ENCODE peak calls at places on chromosomes 11 and 22, in four cellular contexts. X is K562, U is GM12878, Q is HepG2. O is an unnamed sample.

GRCh38 chr22:37196539-37197450 is 8.7 kb upstream of the C1QTNF6 start:
- DNase-seq in X (no peak), U (no peak), Q (peak; percentile 83), O (peak; percentile 56)

GRCh38 chr22:37781434-37782059 is 26.2 kb upstream of the GCAT start:
- DNase-seq in X (no peak), U (no peak), Q (peak; percentile 42), O (no peak)

GRCh38 chr22:20026204-20026908 is 5.4 kb downstream of the TANGO2 start:
- DNase-seq in X (no peak), U (no peak), Q (no peak), O (no peak)

GRCh38 chr11:118615282-118615979 is 8.0 kb downstream of the PHLDB1 start:
- DNase-seq in X (no peak), U (no peak), Q (peak; percentile 58), O (no peak)

GRCh38 chr11:95091663-95092062 is 2.0 kb downstream of the ENDOD1 start:
- DNase-seq in X (no peak), U (no peak), Q (no peak), O (no peak)

GRCh38 chr11:40140560-40140959 is 1318.9 kb downstream of the LRRC4C start:
- DNase-seq in X (no peak), U (no peak), Q (no peak), O (no peak)

GRCh38 chr11:117859713-117860112 is 16.7 kb downstream of the FXYD6 start:
- DNase-seq in X (no peak), U (no peak), Q (no peak), O (no peak)

GRCh38 chr22:37764622-37765021 is 43.1 kb upstream of the GCAT start:
- DNase-seq in X (no peak), U (no peak), Q (no peak), O (no peak)

GRCh38 chr11:25038131-25038530 is 541.3 kb downstream of the LUZP2 start:
- DNase-seq in X (no peak), U (no peak), Q (no peak), O (no peak)

GRCh38 chr11:83612891-83613766 is 327.0 kb upstream of the CCDC90B start:
- DNase-seq in X (no peak), U (peak; percentile 74), Q (no peak), O (no peak)

GRCh38 chr11:131666617-131667016 is 296.2 kb downstream of the NTM start:
- DNase-seq in X (no peak), U (no peak), Q (no peak), O (no peak)

GRCh38 chr11:102283088-102283487 is 34.2 kb upstream of the BIRC3 start:
- DNase-seq in X (no peak), U (no peak), Q (no peak), O (no peak)

GRCh38 chr11:17991799-17992433 is 20.9 kb downstream of the SERGEF start:
- DNase-seq in X (peak; percentile 61), U (no peak), Q (peak; percentile 41), O (peak; percentile 42)

GRCh38 chr11:110478410-110478809 is 48.7 kb downstream of the FDX1 start:
- DNase-seq in X (peak; percentile 52), U (no peak), Q (no peak), O (no peak)

GRCh38 chr11:558503-558902 is 2.0 kb downstream of the LMNTD2 start:
- DNase-seq in X (no peak), U (no peak), Q (no peak), O (no peak)

GRCh38 chr11:67262731-67263675 is 3.3 kb upstream of the GRK2 start:
- DNase-seq in X (peak; percentile 80), U (no peak), Q (peak; percentile 68), O (peak; percentile 39)

GRCh38 chr11:113623114-113623513 is 83.0 kb downstream of the TMPRSS5 start:
- DNase-seq in X (no peak), U (no peak), Q (no peak), O (no peak)

GRCh38 chr11:132586801-132587200 is 945.5 kb downstream of the OPCML start:
- DNase-seq in X (no peak), U (no peak), Q (no peak), O (no peak)

GRCh38 chr11:63945482-63946163 is 6.8 kb downstream of the NAA40 start:
- DNase-seq in X (peak; percentile 58), U (no peak), Q (peak; percentile 62), O (peak; percentile 36)

GRCh38 chr11:126058090-126058489 is 4.6 kb downstream of the CDON start:
- DNase-seq in X (no peak), U (no peak), Q (no peak), O (no peak)
- H3K4me2 ChIP-seq in X (no peak overlapping the region), U (no peak overlapping the region), Q (no peak overlapping the region), O (no peak overlapping the region)

GRCh38 chr11:77474509-77475070 is 696 bp upstream of the PAK1 start:
- DNase-seq in X (no peak), U (no peak), Q (no peak), O (no peak)

GRCh38 chr11:77473801-77474508 is at the start of gene PAK1:
- DNase-seq in X (peak; percentile 90), U (no peak), Q (peak; percentile 54), O (peak; percentile 86)

GRCh38 chr11:77475206-77475605 is 1.3 kb upstream of the PAK1 start:
- DNase-seq in X (no peak), U (no peak), Q (no peak), O (no peak)

GRCh38 chr11:77471520-77472234 is 2.2 kb downstream of the PAK1 start:
- DNase-seq in X (peak; percentile 10), U (no peak), Q (peak; percentile 33), O (no peak)

DNA sequence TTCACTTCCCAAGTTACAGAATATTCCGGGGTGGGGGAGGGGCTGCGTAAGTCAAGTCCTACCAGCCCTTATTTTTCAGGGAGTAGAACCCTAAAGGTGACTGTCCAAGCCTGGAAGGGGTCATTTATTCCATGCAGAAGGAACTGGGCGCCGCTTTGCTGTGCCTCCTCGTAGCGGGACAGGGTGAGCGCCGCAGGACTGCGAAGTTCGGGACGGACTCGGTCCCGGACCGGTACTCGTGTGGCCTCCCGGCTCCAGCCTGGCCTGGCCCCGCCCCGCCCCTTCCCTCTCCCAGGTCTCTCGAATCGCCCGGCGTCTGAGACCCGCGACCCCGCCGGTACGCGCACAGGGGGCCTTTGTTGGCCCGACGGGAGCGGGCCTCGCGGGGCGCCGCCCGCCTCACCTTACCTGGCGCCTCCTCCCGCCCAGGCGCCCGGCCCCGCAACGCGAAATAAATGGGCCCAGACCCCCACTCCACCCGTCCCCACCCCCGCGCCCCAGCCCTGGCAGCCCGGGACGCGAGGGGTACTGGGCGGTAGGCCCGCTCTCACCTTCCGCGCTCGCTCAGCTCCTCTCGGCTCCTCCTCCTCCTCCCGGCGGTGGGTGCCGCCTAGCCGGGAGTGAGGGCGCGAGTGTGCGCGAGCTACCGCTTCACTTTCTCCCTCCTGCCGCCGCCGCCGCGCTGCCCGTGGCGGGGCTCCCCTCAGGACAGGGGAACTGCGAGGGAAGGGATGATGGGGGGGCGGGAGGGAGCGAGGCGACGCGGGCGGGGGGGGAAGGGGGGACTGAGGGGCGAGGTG is 693 bp downstream of the PAK1 start:
- DNase-seq in X (peak; percentile 7), U (no peak), Q (no peak), O (no peak)
- TF ChIP-seq ZNF274 in X (no peak), U (no peak), Q (no peak), O (no peak)

GRCh38 chr11:45647786-45648185 is 17.6 kb downstream of the CHST1 start:
- DNase-seq in X (no peak), U (no peak), Q (no peak), O (no peak)
- TF ChIP-seq SP1 in X (no peak), U (no peak), Q (no peak), O (no peak)

GRCh38 chr11:79227732-79228416 is 213.0 kb downstream of the TENM4 start:
- DNase-seq in X (no peak), U (no peak), Q (no peak), O (no peak)

GRCh38 chr11:79227308-79227707 is 213.5 kb downstream of the TENM4 start:
- DNase-seq in X (no peak), U (no peak), Q (no peak), O (no peak)

GRCh38 chr11:79228417-79228755 is 212.4 kb downstream of the TENM4 start:
- DNase-seq in X (no peak), U (no peak), Q (no peak), O (no peak)

GRCh38 chr11:79229047-79229446 is 211.8 kb downstream of the TENM4 start:
- DNase-seq in X (no peak), U (no peak), Q (no peak), O (no peak)

GRCh38 chr11:79226136-79226535 is 214.7 kb downstream of the TENM4 start:
- DNase-seq in X (no peak), U (no peak), Q (no peak), O (no peak)
- H3K4me2 ChIP-seq in X (no peak overlapping the region), U (no peak overlapping the region), Q (no peak overlapping the region), O (no peak overlapping the region)

GRCh38 chr11:7576671-7577225 is 62.9 kb downstream of the PPFIBP2 start:
- DNase-seq in X (no peak), U (no peak), Q (no peak), O (no peak)
- TF ChIP-seq ZNF274 in X (no peak), U (no peak), Q (no peak), O (no peak)

DNA sequence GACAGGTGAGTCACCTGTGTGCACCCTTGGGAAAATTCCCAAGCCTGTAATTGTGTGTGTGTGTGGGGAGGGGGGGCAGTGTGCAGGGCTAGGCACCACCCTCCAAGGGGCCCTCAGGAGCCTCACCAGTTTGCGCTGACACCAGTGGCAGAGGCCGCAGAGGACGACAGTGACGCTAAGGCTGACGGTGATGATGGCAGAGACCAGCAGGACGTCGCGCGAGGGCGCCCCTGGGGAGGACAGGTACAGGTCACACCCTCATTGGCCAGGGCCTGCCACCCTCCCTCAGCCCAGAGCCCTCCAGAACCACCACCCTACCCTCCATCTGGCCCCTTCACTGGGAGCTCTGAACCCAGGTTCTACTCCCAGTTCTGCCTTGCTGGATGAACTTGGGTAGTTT is 24.9 kb downstream of the SYT7 start:
- DNase-seq in X (no peak), U (no peak), Q (no peak), O (no peak)
- TF ChIP-seq SP1 in X (no peak), U (no peak), Q (no peak), O (no peak)

GRCh38 chr11:13338437-13339069 is 61.0 kb downstream of the BMAL1 start:
- DNase-seq in X (peak; percentile 14), U (no peak), Q (no peak), O (no peak)
- H3K4me2 ChIP-seq in X (peak overlapping the region; percentile 63), U (peak overlapping the region; percentile 89), Q (peak overlapping the region; percentile 10), O (peak overlapping the region; percentile 88)

GRCh38 chr22:18028817-18029527 is 4.6 kb upstream of the MICAL3 start:
- DNase-seq in X (no peak), U (no peak), Q (no peak), O (no peak)
- TF ChIP-seq ZNF274 in X (no peak), U (no peak), Q (no peak), O (no peak)

GRCh38 chr11:11706022-11706421 is 84.2 kb upstream of the GALNT18 start:
- DNase-seq in X (no peak), U (no peak), Q (no peak), O (peak; percentile 35)
- TF ChIP-seq SP1 in X (no peak), U (no peak), Q (no peak), O (peak; percentile 62)

GRCh38 chr11:44610556-44610955 is 45.1 kb downstream of the CD82 start:
- DNase-seq in X (no peak), U (no peak), Q (no peak), O (no peak)
- H3K4me2 ChIP-seq in X (no peak overlapping the region), U (no peak overlapping the region), Q (no peak overlapping the region), O (no peak overlapping the region)